ENCODE peak calls at places on chromosomes 16 and 17, in six cellular contexts. N is prostate gland, W is GM23338, P is AG09319, E is AG09309, Z is dorsolateral prefrontal cortex. Y is an unnamed sample.

GRCh38 chr17:48025904-48026502 is 11.6 kb downstream of the COPZ2 start:
- DNase-seq in N (peak), W (peak), P (no peak), E (no peak), Z (no peak), Y (no peak)

GRCh38 chr17:58317421-58318064 is 11.1 kb downstream of the TSPOAP1 start:
- DNase-seq in N (peak), W (peak), P (no peak), E (peak), Z (no peak), Y (peak)

GRCh38 chr16:88649195-88649923 is 1.5 kb downstream of the CYBA start:
- DNase-seq in N (no peak), W (no peak), P (no peak), E (no peak), Z (no peak), Y (no peak)

GRCh38 chr17:45050680-45051059 is 762 bp downstream of the DCAKD start:
- DNase-seq in N (no peak), W (peak), P (no peak), E (no peak), Z (no peak), Y (no peak)

GRCh38 chr16:88264641-88265285 is 118.0 kb upstream of the ZNF469 start:
- DNase-seq in N (peak), W (peak), P (peak), E (no peak), Z (no peak), Y (peak)

GRCh38 chr16:29775742-29776408 is 2.2 kb upstream of the ZG16 start:
- DNase-seq in N (no peak), W (no peak), P (no peak), E (no peak), Z (no peak), Y (no peak)

GRCh38 chr17:44952946-44953475 is 5.4 kb upstream of the KIF18B start:
- DNase-seq in N (no peak), W (peak), P (no peak), E (no peak), Z (peak), Y (no peak)

GRCh38 chr16:6160303-6160702 is 1062.7 kb upstream of the EEF2KMT start:
- DNase-seq in N (no peak), W (no peak), P (no peak), E (no peak), Z (no peak), Y (no peak)

GRCh38 chr16:1981972-1982574 is 804 bp upstream of the NOXO1 start:
- DNase-seq in N (peak), W (no peak), P (no peak), E (no peak), Z (no peak), Y (no peak)

GRCh38 chr17:81285179-81285878 is 9.8 kb downstream of the SLC38A10 start:
- DNase-seq in N (no peak), W (no peak), P (no peak), E (no peak), Z (no peak), Y (no peak)

GRCh38 chr17:17035920-17036319 is 6.3 kb upstream of the MPRIP start:
- DNase-seq in N (no peak), W (no peak), P (no peak), E (no peak), Z (no peak), Y (no peak)

GRCh38 chr17:73262676-73263642 is 1.3 kb upstream of the CPSF4L start:
- DNase-seq in N (peak), W (peak), P (no peak), E (no peak), Z (no peak), Y (no peak)

GRCh38 chr16:27748868-27749546 is 199.1 kb downstream of the KATNIP start:
- DNase-seq in N (peak), W (peak), P (peak), E (peak), Z (no peak), Y (peak)

GRCh38 chr16:51062039-51062438 is 89.0 kb downstream of the SALL1 start:
- DNase-seq in N (no peak), W (no peak), P (no peak), E (no peak), Z (no peak), Y (no peak)

GRCh38 chr17:65173284-65173793 is 36.2 kb downstream of the RGS9 start:
- DNase-seq in N (peak), W (peak), P (no peak), E (no peak), Z (no peak), Y (peak)

GRCh38 chr16:55663770-55664677 is 8.2 kb downstream of the SLC6A2 start:
- DNase-seq in N (no peak), W (no peak), P (no peak), E (no peak), Z (no peak), Y (no peak)

GRCh38 chr17:58335779-58336455 is 7.3 kb upstream of the TSPOAP1 start:
- DNase-seq in N (no peak), W (no peak), P (no peak), E (no peak), Z (no peak), Y (no peak)

GRCh38 chr16:87924937-87925670 is 11.2 kb downstream of the CA5A start:
- DNase-seq in N (peak), W (no peak), P (no peak), E (no peak), Z (no peak), Y (peak)

GRCh38 chr16:87829123-87829980 is 40.0 kb downstream of the SLC7A5 start:
- DNase-seq in N (no peak), W (no peak), P (no peak), E (no peak), Z (no peak), Y (peak)

GRCh38 chr17:17042851-17043667 is 802 bp downstream of the MPRIP start:
- DNase-seq in N (no peak), W (peak), P (no peak), E (no peak), Z (no peak), Y (no peak)

GRCh38 chr16:87951550-87952538 is 610 bp downstream of the BANP start:
- DNase-seq in N (no peak), W (peak), P (no peak), E (no peak), Z (no peak), Y (peak)

GRCh38 chr17:72121164-72122001 is 563 bp downstream of the SOX9 start:
- DNase-seq in N (no peak), W (peak), P (no peak), E (no peak), Z (peak), Y (peak)

GRCh38 chr16:17346774-17347569 is 123.8 kb downstream of the XYLT1 start:
- DNase-seq in N (peak), W (no peak), P (no peak), E (no peak), Z (no peak), Y (no peak)

GRCh38 chr16:69477546-69477945 is 53.1 kb downstream of the CYB5B start:
- DNase-seq in N (no peak), W (no peak), P (no peak), E (no peak), Z (no peak), Y (peak)

GRCh38 chr17:50919321-50920040 is 53.3 kb upstream of the TOB1 start:
- DNase-seq in N (peak), W (peak), P (peak), E (peak), Z (peak), Y (peak)

GRCh38 chr16:28912558-28912957 is 12.5 kb downstream of the RABEP2 start:
- DNase-seq in N (no peak), W (no peak), P (no peak), E (no peak), Z (no peak), Y (no peak)

GRCh38 chr17:37489197-37490001 is at the start of gene DUSP14:
- DNase-seq in N (peak), W (peak), P (no peak), E (no peak), Z (peak), Y (peak)

DNA sequence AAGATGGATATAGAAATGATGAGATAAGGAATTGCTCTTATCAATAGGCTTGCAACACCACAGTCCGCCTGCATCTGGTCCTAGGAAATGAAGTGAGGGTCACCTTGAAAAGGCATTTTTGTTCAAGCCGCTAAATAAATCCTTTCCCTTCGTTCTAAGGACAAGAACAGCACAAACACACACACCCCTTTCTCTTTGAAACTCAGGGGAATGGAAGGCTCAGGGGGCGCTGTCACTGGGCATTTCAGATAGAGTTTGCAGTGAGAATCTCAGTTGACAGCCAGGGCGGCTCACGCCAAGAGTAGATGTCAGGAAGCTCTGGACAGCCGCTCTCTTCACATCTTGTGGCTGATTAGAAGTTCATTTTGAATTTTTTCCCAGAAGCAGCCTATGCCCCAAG is 39.7 kb downstream of the ABAT start:
- DNase-seq in N (no peak), W (peak), P (no peak), E (no peak), Z (no peak), Y (no peak)
- TF ChIP-seq CTCF in N (no peak), W (peak), P (no peak), E (no peak), Z (no peak), Y (no peak)

GRCh38 chr17:67942810-67943209 is 53.5 kb downstream of the C17orf58 start:
- DNase-seq in N (no peak), W (peak), P (no peak), E (no peak), Z (no peak), Y (peak)
- TF ChIP-seq CTCF in N (no peak), W (peak), P (peak), E (peak), Z (no peak), Y (peak)

DNA sequence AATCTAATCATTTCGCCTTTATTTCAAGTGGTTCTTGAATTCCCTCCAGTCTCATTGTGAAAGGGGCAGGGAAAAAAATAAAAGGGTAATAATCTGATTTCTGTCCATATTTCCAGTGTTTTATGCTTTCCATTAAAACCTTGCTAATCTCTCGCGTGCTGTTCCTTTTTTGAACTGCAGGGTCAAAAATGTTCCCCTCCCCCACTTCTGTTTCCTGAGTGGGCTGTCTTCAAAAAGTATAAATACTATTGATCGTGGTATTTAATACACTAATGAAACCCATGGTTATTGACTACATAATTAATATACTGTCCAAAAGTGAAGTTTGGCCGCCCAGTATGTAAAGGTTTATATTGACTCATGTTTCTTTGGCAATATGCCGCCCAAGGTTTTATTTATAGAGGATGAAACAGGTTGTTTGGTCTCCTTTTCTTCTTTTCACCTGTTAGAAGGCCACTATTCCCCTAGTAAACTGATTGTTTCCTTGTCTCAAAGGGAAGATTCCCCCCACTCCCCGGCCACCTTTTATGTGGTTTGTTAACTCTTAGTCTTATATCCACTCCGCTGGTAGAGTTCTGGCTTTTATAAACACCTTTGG is 69.7 kb downstream of the RPA1 start:
- DNase-seq in N (no peak), W (no peak), P (no peak), E (no peak), Z (no peak), Y (no peak)
- TF ChIP-seq CTCF in N (no peak), W (no peak), P (no peak), E (peak), Z (no peak), Y (peak)

DNA sequence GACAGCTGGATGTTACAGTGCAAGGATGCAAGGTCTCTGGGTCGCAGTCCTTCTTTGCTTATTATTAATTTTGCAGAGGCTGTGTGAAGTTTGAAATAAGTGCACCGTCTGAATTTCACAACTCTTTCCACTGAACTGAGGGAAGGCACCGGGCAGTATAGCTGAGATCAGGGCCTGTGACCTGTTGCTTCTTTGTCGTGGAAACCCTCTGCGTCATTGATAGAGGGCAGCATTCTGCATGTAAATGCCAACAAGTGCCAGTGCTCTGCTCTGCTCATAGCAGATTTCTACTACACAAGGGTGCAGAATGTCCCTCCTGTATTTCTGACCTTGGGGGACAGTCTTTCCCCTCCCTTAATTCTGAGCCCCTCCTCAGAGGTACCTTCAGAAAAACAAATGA is 26.0 kb downstream of the CD300LF start:
- DNase-seq in N (no peak), W (no peak), P (no peak), E (no peak), Z (no peak), Y (no peak)
- TF ChIP-seq CTCF in N (no peak), W (no peak), P (no peak), E (no peak), Z (no peak), Y (no peak)

GRCh38 chr16:14407786-14408399 is 222.2 kb downstream of the PARN start:
- DNase-seq in N (no peak), W (no peak), P (no peak), E (no peak), Z (no peak), Y (no peak)
- TF ChIP-seq CTCF in N (no peak), W (no peak), P (no peak), E (no peak), Z (no peak), Y (no peak)

DNA sequence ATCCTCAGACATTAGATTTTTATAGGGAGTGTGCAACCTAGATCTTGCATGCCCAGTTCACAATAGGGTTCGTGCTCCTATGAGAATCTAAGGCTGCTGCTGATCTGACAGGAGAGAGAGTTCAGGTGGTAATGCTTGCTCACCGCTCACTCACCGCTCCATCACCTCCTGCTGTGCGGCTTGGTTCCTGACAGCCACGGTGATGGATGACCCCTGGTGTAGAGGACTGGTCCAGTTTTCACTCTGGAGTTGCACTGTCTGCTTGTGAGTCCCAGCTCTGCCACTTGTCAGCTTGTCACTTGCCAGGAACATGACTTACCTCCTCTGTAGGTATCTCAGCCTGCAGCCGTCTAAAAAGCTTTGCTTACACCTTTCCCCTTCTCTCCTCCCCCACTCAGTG is 214.6 kb downstream of the SNX29 start:
- DNase-seq in N (no peak), W (no peak), P (no peak), E (no peak), Z (no peak), Y (no peak)
- TF ChIP-seq CTCF in N (no peak), W (no peak), P (no peak), E (no peak), Z (no peak), Y (no peak)

Y was measured in A673.